ENCODE peak calls at places on chromosomes 12 and 14, in eight cellular contexts. One of them, this sample, is unnamed.

GRCh38 chr14:85534435-85534834 is 4.5 kb downstream of the FLRT2 start:
- DNase-seq in LoVo: no peak
- DNase-seq in activated CD4-positive, alpha-beta T cell treated with anti-CD3 and anti-CD28 coated beads, Interleukin-2, amount 50 U/mL, for 48 hours: no peak
- DNase-seq in substantia nigra: no peak
- DNase-seq in fibroblast of the aortic adventitia: no peak
- DNase-seq in hypothalamus: peak; percentile 18
- DNase-seq in kidney tubule cell: no peak
- DNase-seq in WTC11: peak; percentile 24
- DNase-seq in this sample: no peak

GRCh38 chr12:113278141-113278540 is 56.8 kb downstream of the SLC8B1 start:
- DNase-seq in LoVo: no peak
- DNase-seq in activated CD4-positive, alpha-beta T cell treated with anti-CD3 and anti-CD28 coated beads, Interleukin-2, amount 50 U/mL, for 48 hours: no peak
- DNase-seq in substantia nigra: no peak
- DNase-seq in fibroblast of the aortic adventitia: no peak
- DNase-seq in hypothalamus: no peak
- DNase-seq in kidney tubule cell: no peak
- DNase-seq in WTC11: no peak
- DNase-seq in this sample: no peak

GRCh38 chr14:48096869-48097268 is 421.5 kb upstream of the MDGA2 start:
- DNase-seq in LoVo: no peak
- DNase-seq in activated CD4-positive, alpha-beta T cell treated with anti-CD3 and anti-CD28 coated beads, Interleukin-2, amount 50 U/mL, for 48 hours: no peak
- DNase-seq in substantia nigra: no peak
- DNase-seq in fibroblast of the aortic adventitia: no peak
- DNase-seq in hypothalamus: no peak
- DNase-seq in kidney tubule cell: no peak
- DNase-seq in WTC11: no peak
- DNase-seq in this sample: no peak

GRCh38 chr12:65152586-65152985 is 16.8 kb upstream of the LEMD3 start:
- DNase-seq in LoVo: no peak
- DNase-seq in activated CD4-positive, alpha-beta T cell treated with anti-CD3 and anti-CD28 coated beads, Interleukin-2, amount 50 U/mL, for 48 hours: no peak
- DNase-seq in substantia nigra: no peak
- DNase-seq in fibroblast of the aortic adventitia: peak; percentile 42
- DNase-seq in hypothalamus: no peak
- DNase-seq in kidney tubule cell: no peak
- DNase-seq in WTC11: no peak
- DNase-seq in this sample: no peak

GRCh38 chr12:51683763-51684357 is 92.8 kb downstream of the SCN8A start:
- DNase-seq in LoVo: peak; percentile 61
- DNase-seq in activated CD4-positive, alpha-beta T cell treated with anti-CD3 and anti-CD28 coated beads, Interleukin-2, amount 50 U/mL, for 48 hours: no peak
- DNase-seq in substantia nigra: no peak
- DNase-seq in fibroblast of the aortic adventitia: peak; percentile 86
- DNase-seq in hypothalamus: no peak
- DNase-seq in kidney tubule cell: peak; percentile 22
- DNase-seq in WTC11: no peak
- DNase-seq in this sample: no peak

GRCh38 chr12:100823988-100824387 is 29.4 kb downstream of the ANO4 start:
- DNase-seq in LoVo: no peak
- DNase-seq in activated CD4-positive, alpha-beta T cell treated with anti-CD3 and anti-CD28 coated beads, Interleukin-2, amount 50 U/mL, for 48 hours: no peak
- DNase-seq in substantia nigra: no peak
- DNase-seq in fibroblast of the aortic adventitia: no peak
- DNase-seq in hypothalamus: no peak
- DNase-seq in kidney tubule cell: peak; percentile 63
- DNase-seq in WTC11: no peak
- DNase-seq in this sample: no peak

GRCh38 chr14:34489324-34489723 is 27.3 kb upstream of the SPTSSA start:
- DNase-seq in LoVo: no peak
- DNase-seq in activated CD4-positive, alpha-beta T cell treated with anti-CD3 and anti-CD28 coated beads, Interleukin-2, amount 50 U/mL, for 48 hours: no peak
- DNase-seq in substantia nigra: no peak
- DNase-seq in fibroblast of the aortic adventitia: peak; percentile 28
- DNase-seq in hypothalamus: no peak
- DNase-seq in kidney tubule cell: no peak
- DNase-seq in WTC11: no peak
- DNase-seq in this sample: no peak

GRCh38 chr14:74961238-74961911 is 6.0 kb upstream of the PGF start:
- DNase-seq in LoVo: no peak
- DNase-seq in activated CD4-positive, alpha-beta T cell treated with anti-CD3 and anti-CD28 coated beads, Interleukin-2, amount 50 U/mL, for 48 hours: no peak
- DNase-seq in substantia nigra: no peak
- DNase-seq in fibroblast of the aortic adventitia: no peak
- DNase-seq in hypothalamus: no peak
- DNase-seq in kidney tubule cell: no peak
- DNase-seq in WTC11: no peak
- DNase-seq in this sample: no peak

GRCh38 chr12:131203666-131204415 is 250.1 kb downstream of the ADGRD1 start:
- DNase-seq in LoVo: no peak
- DNase-seq in activated CD4-positive, alpha-beta T cell treated with anti-CD3 and anti-CD28 coated beads, Interleukin-2, amount 50 U/mL, for 48 hours: no peak
- DNase-seq in substantia nigra: no peak
- DNase-seq in fibroblast of the aortic adventitia: no peak
- DNase-seq in hypothalamus: no peak
- DNase-seq in kidney tubule cell: no peak
- DNase-seq in WTC11: no peak
- DNase-seq in this sample: no peak

GRCh38 chr12:113271853-113272561 is 50.7 kb downstream of the TPCN1 start:
- DNase-seq in LoVo: no peak
- DNase-seq in activated CD4-positive, alpha-beta T cell treated with anti-CD3 and anti-CD28 coated beads, Interleukin-2, amount 50 U/mL, for 48 hours: peak; percentile 42
- DNase-seq in substantia nigra: peak; percentile 74
- DNase-seq in fibroblast of the aortic adventitia: peak; percentile 94
- DNase-seq in hypothalamus: peak; percentile 61
- DNase-seq in kidney tubule cell: peak; percentile 20
- DNase-seq in WTC11: no peak
- DNase-seq in this sample: no peak

GRCh38 chr12:124727244-124727673 is 136.4 kb downstream of the SCARB1 start:
- DNase-seq in LoVo: no peak
- DNase-seq in activated CD4-positive, alpha-beta T cell treated with anti-CD3 and anti-CD28 coated beads, Interleukin-2, amount 50 U/mL, for 48 hours: no peak
- DNase-seq in substantia nigra: peak; percentile 85
- DNase-seq in fibroblast of the aortic adventitia: peak; percentile 49
- DNase-seq in hypothalamus: peak; percentile 62
- DNase-seq in kidney tubule cell: peak; percentile 44
- DNase-seq in WTC11: no peak
- DNase-seq in this sample: no peak

GRCh38 chr12:44484862-44485261 is 391.3 kb downstream of the NELL2 start:
- DNase-seq in LoVo: no peak
- DNase-seq in activated CD4-positive, alpha-beta T cell treated with anti-CD3 and anti-CD28 coated beads, Interleukin-2, amount 50 U/mL, for 48 hours: no peak
- DNase-seq in substantia nigra: no peak
- DNase-seq in fibroblast of the aortic adventitia: no peak
- DNase-seq in hypothalamus: no peak
- DNase-seq in kidney tubule cell: no peak
- DNase-seq in WTC11: no peak
- DNase-seq in this sample: no peak

GRCh38 chr12:50217202-50217601 is 50.0 kb upstream of the CERS5 start:
- DNase-seq in LoVo: no peak
- DNase-seq in activated CD4-positive, alpha-beta T cell treated with anti-CD3 and anti-CD28 coated beads, Interleukin-2, amount 50 U/mL, for 48 hours: no peak
- DNase-seq in substantia nigra: no peak
- DNase-seq in fibroblast of the aortic adventitia: no peak
- DNase-seq in hypothalamus: no peak
- DNase-seq in kidney tubule cell: no peak
- DNase-seq in WTC11: no peak
- DNase-seq in this sample: no peak

This sample was measured in central memory CD4-positive, alpha-beta T cell.